ENCODE peak calls at places on chromosome 4, in four cellular contexts. One of them, this sample, is unnamed.

GRCh38 chr4:128221556-128221955 is 66.1 kb downstream of the PGRMC2 start:
- DNase-seq in brain microvascular endothelial cell: no peak
- DNase-seq in pancreas: no peak
- DNase-seq in heart left ventricle: no peak
- DNase-seq in this sample: no peak

GRCh38 chr4:13988347-13989265 is 361.1 kb upstream of the BOD1L1 start:
- DNase-seq in pancreas: no peak
- DNase-seq in brain microvascular endothelial cell: peak; percentile 98
- DNase-seq in heart left ventricle: peak; percentile 60
- DNase-seq in this sample: no peak

GRCh38 chr4:78061939-78062603 is 4.9 kb downstream of the FRAS1 start:
- DNase-seq in pancreas: no peak
- DNase-seq in brain microvascular endothelial cell: no peak
- DNase-seq in heart left ventricle: no peak
- DNase-seq in this sample: no peak

GRCh38 chr4:40164459-40164858 is 32.4 kb upstream of the RHOH start:
- DNase-seq in pancreas: no peak
- DNase-seq in brain microvascular endothelial cell: peak; percentile 9
- DNase-seq in heart left ventricle: no peak
- DNase-seq in this sample: no peak

GRCh38 chr4:121764702-121765367 is at the start of gene SMIM43:
- DNase-seq in heart left ventricle: no peak
- DNase-seq in brain microvascular endothelial cell: no peak
- DNase-seq in pancreas: no peak
- DNase-seq in this sample: peak; percentile 69

GRCh38 chr4:33369366-33369899 is 2649.3 kb downstream of the PCDH7 start:
- DNase-seq in pancreas: no peak
- DNase-seq in heart left ventricle: no peak
- DNase-seq in brain microvascular endothelial cell: no peak
- DNase-seq in this sample: no peak

GRCh38 chr4:99144070-99144469 is at the start of gene ADH4:
- DNase-seq in heart left ventricle: no peak
- DNase-seq in brain microvascular endothelial cell: no peak
- DNase-seq in pancreas: no peak
- DNase-seq in this sample: no peak

GRCh38 chr4:77047037-77047436 is 28.8 kb downstream of the CCNI start:
- DNase-seq in heart left ventricle: no peak
- DNase-seq in pancreas: no peak
- DNase-seq in brain microvascular endothelial cell: no peak
- DNase-seq in this sample: no peak

GRCh38 chr4:20297800-20298199 is 46.1 kb downstream of the SLIT2 start:
- DNase-seq in pancreas: no peak
- DNase-seq in heart left ventricle: no peak
- DNase-seq in brain microvascular endothelial cell: no peak
- DNase-seq in this sample: no peak

GRCh38 chr4:76744253-76744921 is 153.6 kb downstream of the SOWAHB start:
- DNase-seq in brain microvascular endothelial cell: peak; percentile 61
- DNase-seq in pancreas: no peak
- DNase-seq in heart left ventricle: no peak
- DNase-seq in this sample: no peak

GRCh38 chr4:82125170-82125862 is 248.5 kb downstream of the HNRNPD start:
- DNase-seq in pancreas: no peak
- DNase-seq in heart left ventricle: no peak
- DNase-seq in brain microvascular endothelial cell: no peak
- DNase-seq in this sample: no peak

GRCh38 chr4:107991945-107992625 is 2.4 kb downstream of the HADH start:
- DNase-seq in heart left ventricle: no peak
- DNase-seq in brain microvascular endothelial cell: no peak
- DNase-seq in pancreas: no peak
- DNase-seq in this sample: no peak

GRCh38 chr4:52574036-52574435 is 85.1 kb downstream of the USP46 start:
- DNase-seq in heart left ventricle: no peak
- DNase-seq in brain microvascular endothelial cell: no peak
- DNase-seq in pancreas: no peak
- DNase-seq in this sample: no peak

GRCh38 chr4:139783761-139784484 is 118.3 kb downstream of the MGST2 start:
- DNase-seq in pancreas: no peak
- DNase-seq in brain microvascular endothelial cell: no peak
- DNase-seq in heart left ventricle: no peak
- DNase-seq in this sample: no peak

GRCh38 chr4:157075401-157075800 is 549 bp upstream of the GLRB start:
- DNase-seq in pancreas: no peak
- DNase-seq in brain microvascular endothelial cell: no peak
- DNase-seq in heart left ventricle: no peak
- DNase-seq in this sample: no peak

GRCh38 chr4:163273203-163273602 is 59.2 kb downstream of the NPY1R start:
- DNase-seq in heart left ventricle: no peak
- DNase-seq in brain microvascular endothelial cell: no peak
- DNase-seq in pancreas: no peak
- DNase-seq in this sample: no peak

GRCh38 chr4:37453361-37454262 is 209.1 kb downstream of the NWD2 start:
- DNase-seq in pancreas: peak; percentile 82
- DNase-seq in brain microvascular endothelial cell: peak; percentile 1
- DNase-seq in heart left ventricle: no peak
- DNase-seq in this sample: peak; percentile 85

GRCh38 chr4:140240237-140240636 is 86.3 kb upstream of the MAML3 start:
- DNase-seq in heart left ventricle: no peak
- DNase-seq in brain microvascular endothelial cell: no peak
- DNase-seq in pancreas: no peak
- DNase-seq in this sample: no peak

GRCh38 chr4:133316874-133317273 is 167.8 kb downstream of the PCDH10 start:
- DNase-seq in pancreas: no peak
- DNase-seq in heart left ventricle: no peak
- DNase-seq in brain microvascular endothelial cell: no peak
- DNase-seq in this sample: no peak

GRCh38 chr4:67963345-67963744 is at the start of gene TMPRSS11A:
- DNase-seq in brain microvascular endothelial cell: no peak
- DNase-seq in pancreas: no peak
- DNase-seq in heart left ventricle: no peak
- DNase-seq in this sample: no peak

GRCh38 chr4:171929477-171929876 is 116.3 kb downstream of the GALNTL6 start:
- DNase-seq in pancreas: peak; percentile 13
- DNase-seq in heart left ventricle: no peak
- DNase-seq in brain microvascular endothelial cell: no peak
- DNase-seq in this sample: peak; percentile 34

GRCh38 chr4:113610542-113610941 is 151.0 kb downstream of the CAMK2D start:
- DNase-seq in brain microvascular endothelial cell: no peak
- DNase-seq in pancreas: no peak
- DNase-seq in heart left ventricle: peak; percentile 39
- DNase-seq in this sample: no peak

GRCh38 chr4:123856689-123857545 is 460.3 kb downstream of the SPRY1 start:
- DNase-seq in brain microvascular endothelial cell: peak; percentile 34
- DNase-seq in pancreas: no peak
- DNase-seq in heart left ventricle: peak; percentile 58
- DNase-seq in this sample: peak; percentile 62

GRCh38 chr4:187598246-187598645 is 397.3 kb upstream of the ZFP42 start:
- DNase-seq in pancreas: no peak
- DNase-seq in heart left ventricle: no peak
- DNase-seq in brain microvascular endothelial cell: peak; percentile 71
- DNase-seq in this sample: no peak

GRCh38 chr4:7777017-7777710 is 162.5 kb downstream of the AFAP1 start:
- DNase-seq in pancreas: no peak
- DNase-seq in heart left ventricle: peak; percentile 7
- DNase-seq in brain microvascular endothelial cell: no peak
- DNase-seq in this sample: peak; percentile 2

GRCh38 chr4:158750379-158750778 is 18.4 kb upstream of the FNIP2 start:
- DNase-seq in heart left ventricle: no peak
- DNase-seq in pancreas: no peak
- DNase-seq in brain microvascular endothelial cell: peak; percentile 73
- DNase-seq in this sample: no peak

GRCh38 chr4:83569967-83570366 is 34.1 kb downstream of the GPAT3 start:
- DNase-seq in brain microvascular endothelial cell: no peak
- DNase-seq in heart left ventricle: no peak
- DNase-seq in pancreas: no peak
- DNase-seq in this sample: no peak

GRCh38 chr4:82450966-82451755 is 20.8 kb downstream of the ENOPH1 start:
- DNase-seq in brain microvascular endothelial cell: no peak
- DNase-seq in heart left ventricle: no peak
- DNase-seq in pancreas: no peak
- DNase-seq in this sample: no peak

GRCh38 chr4:40601641-40602040 is 28.0 kb downstream of the RBM47 start:
- DNase-seq in heart left ventricle: no peak
- DNase-seq in brain microvascular endothelial cell: no peak
- DNase-seq in pancreas: no peak
- DNase-seq in this sample: no peak

GRCh38 chr4:6957148-6957520 is 47.5 kb downstream of the TBC1D14 start:
- DNase-seq in brain microvascular endothelial cell: no peak
- DNase-seq in heart left ventricle: no peak
- DNase-seq in pancreas: no peak
- DNase-seq in this sample: no peak

GRCh38 chr4:150078041-150078995 is at the start of gene DCLK2:
- DNase-seq in brain microvascular endothelial cell: peak; percentile 79
- DNase-seq in heart left ventricle: peak; percentile 91
- DNase-seq in pancreas: peak; percentile 78
- DNase-seq in this sample: peak; percentile 91

GRCh38 chr4:74202062-74202586 is 44.2 kb downstream of the MTHFD2L start:
- DNase-seq in pancreas: no peak
- DNase-seq in brain microvascular endothelial cell: no peak
- DNase-seq in heart left ventricle: no peak
- DNase-seq in this sample: no peak

GRCh38 chr4:11106190-11106589 is 322.5 kb downstream of the HS3ST1 start:
- DNase-seq in brain microvascular endothelial cell: no peak
- DNase-seq in heart left ventricle: no peak
- DNase-seq in pancreas: no peak
- DNase-seq in this sample: no peak

GRCh38 chr4:138977525-138977924 is 38.1 kb upstream of the NOCT start:
- DNase-seq in pancreas: no peak
- DNase-seq in brain microvascular endothelial cell: no peak
- DNase-seq in heart left ventricle: no peak
- DNase-seq in this sample: no peak

GRCh38 chr4:91092398-91092955 is 965.3 kb downstream of the CCSER1 start:
- DNase-seq in heart left ventricle: no peak
- DNase-seq in pancreas: no peak
- DNase-seq in brain microvascular endothelial cell: no peak
- DNase-seq in this sample: no peak

GRCh38 chr4:87005690-87006461 is 71.1 kb downstream of the AFF1 start:
- DNase-seq in brain microvascular endothelial cell: no peak
- DNase-seq in pancreas: no peak
- DNase-seq in heart left ventricle: no peak
- DNase-seq in this sample: no peak

GRCh38 chr4:6909970-6910339 is 329 bp downstream of the TBC1D14 start:
- DNase-seq in heart left ventricle: no peak
- DNase-seq in pancreas: no peak
- DNase-seq in brain microvascular endothelial cell: no peak
- DNase-seq in this sample: peak; percentile 84

GRCh38 chr4:159024266-159024665 is 78.6 kb upstream of the RAPGEF2 start:
- DNase-seq in brain microvascular endothelial cell: no peak
- DNase-seq in pancreas: no peak
- DNase-seq in heart left ventricle: no peak
- DNase-seq in this sample: no peak

GRCh38 chr4:100848865-100849264 is 331.0 kb upstream of the EMCN start:
- DNase-seq in heart left ventricle: no peak
- DNase-seq in brain microvascular endothelial cell: no peak
- DNase-seq in pancreas: no peak
- DNase-seq in this sample: no peak

GRCh38 chr4:100849319-100849718 is 331.5 kb upstream of the EMCN start:
- DNase-seq in heart left ventricle: no peak
- DNase-seq in brain microvascular endothelial cell: no peak
- DNase-seq in pancreas: no peak
- DNase-seq in this sample: no peak

DNA sequence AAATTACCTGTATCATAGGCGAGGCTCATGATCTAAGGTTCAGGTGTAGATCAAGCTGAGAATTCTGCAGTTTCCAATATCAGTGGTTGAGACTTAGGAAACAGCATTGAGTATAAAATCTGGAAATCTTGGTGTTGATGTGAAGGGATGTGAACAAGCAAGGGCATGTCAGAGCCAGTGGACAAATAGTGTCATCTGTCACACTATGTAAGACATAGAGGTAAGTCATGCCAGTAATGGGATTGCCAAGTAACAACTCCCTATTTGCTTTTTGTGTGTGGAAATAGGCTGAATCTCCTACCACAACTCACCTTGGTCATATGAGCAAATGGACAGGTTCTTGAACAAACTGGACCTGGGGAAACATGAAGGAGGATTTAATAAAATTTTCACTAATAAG is 334.5 kb upstream of the EMCN start:
- DNase-seq in pancreas: no peak
- DNase-seq in brain microvascular endothelial cell: no peak
- DNase-seq in heart left ventricle: no peak
- DNase-seq in this sample: no peak
- H3K36me3 ChIP-seq in pancreas: no peaks in the 10 kb centered on the region
- H3K36me3 ChIP-seq in brain microvascular endothelial cell: no peaks in the 10 kb centered on the region
- H3K36me3 ChIP-seq in heart left ventricle: no peaks in the 10 kb centered on the region
- H3K36me3 ChIP-seq in this sample: no peaks in the 10 kb centered on the region

GRCh38 chr4:2667428-2667827 is 88.7 kb downstream of the TNIP2 start:
- DNase-seq in brain microvascular endothelial cell: no peak
- DNase-seq in pancreas: no peak
- DNase-seq in heart left ventricle: no peak
- DNase-seq in this sample: no peak
- H3K36me3 ChIP-seq in brain microvascular endothelial cell: peaks cover 25% of the 10 kb centered on the region
- H3K36me3 ChIP-seq in pancreas: peaks cover 22% of the 10 kb centered on the region
- H3K36me3 ChIP-seq in heart left ventricle: peaks cover 40% of the 10 kb centered on the region
- H3K36me3 ChIP-seq in this sample: peaks cover 7% of the 10 kb centered on the region

DNA sequence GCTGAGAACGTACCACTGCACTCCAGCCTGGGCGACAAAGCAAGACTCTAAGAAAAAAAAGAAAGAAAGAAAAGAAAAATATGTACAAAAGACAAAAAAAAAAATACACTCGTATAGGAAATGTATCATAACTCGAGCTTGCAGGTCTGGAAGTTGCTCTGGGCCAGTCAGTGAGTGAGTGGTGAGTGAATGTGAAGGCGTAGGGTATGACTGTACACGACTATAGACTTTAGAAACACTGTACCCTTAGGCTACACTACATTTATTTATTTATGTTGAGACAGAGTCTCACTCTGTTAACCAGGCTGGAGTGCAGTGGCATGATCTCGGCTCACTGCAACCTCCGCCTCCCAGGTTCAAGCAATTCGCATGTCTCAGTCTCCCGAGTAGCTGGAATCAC is 29.4 kb downstream of the EVC2 start:
- DNase-seq in pancreas: no peak
- DNase-seq in heart left ventricle: no peak
- DNase-seq in brain microvascular endothelial cell: no peak
- DNase-seq in this sample: no peak
- H3K36me3 ChIP-seq in pancreas: peaks cover 13% of the 10 kb centered on the region
- H3K36me3 ChIP-seq in heart left ventricle: no peaks in the 10 kb centered on the region
- H3K36me3 ChIP-seq in brain microvascular endothelial cell: peaks cover 29% of the 10 kb centered on the region
- H3K36me3 ChIP-seq in this sample: peaks cover 2% of the 10 kb centered on the region

GRCh38 chr4:535181-535923 is 36.3 kb downstream of the PIGG start:
- DNase-seq in pancreas: no peak
- DNase-seq in heart left ventricle: no peak
- DNase-seq in brain microvascular endothelial cell: no peak
- DNase-seq in this sample: peak; percentile 45
- H3K36me3 ChIP-seq in pancreas: peaks cover 22% of the 10 kb centered on the region
- H3K36me3 ChIP-seq in heart left ventricle: peaks cover 79% of the 10 kb centered on the region
- H3K36me3 ChIP-seq in brain microvascular endothelial cell: peaks cover 48% of the 10 kb centered on the region
- H3K36me3 ChIP-seq in this sample: peaks cover 11% of the 10 kb centered on the region

GRCh38 chr4:183303278-183303677 is 16.8 kb downstream of the CLDN22 start:
- DNase-seq in brain microvascular endothelial cell: no peak
- DNase-seq in heart left ventricle: no peak
- DNase-seq in pancreas: no peak
- DNase-seq in this sample: no peak
- H3K36me3 ChIP-seq in brain microvascular endothelial cell: no peaks in the 10 kb centered on the region
- H3K36me3 ChIP-seq in heart left ventricle: peaks cover 7% of the 10 kb centered on the region
- H3K36me3 ChIP-seq in pancreas: no peaks in the 10 kb centered on the region
- H3K36me3 ChIP-seq in this sample: peaks cover 6% of the 10 kb centered on the region